ENCODE peak calls at places on chromosomes 11 and 22, in nine cellular contexts. Z is SJSA1; P is HCT116; F is psoas muscle; G is A549; Q is tibial nerve; V is CD4-positive, alpha-beta memory T cell; O is CD8-positive, alpha-beta memory T cell; D is cardiac muscle cell. L is an unnamed sample.

GRCh38 chr11:57798905-57799559 is 37.4 kb downstream of the CTNND1 start:
- DNase-seq in Z (no peak), P (peak; percentile 94), F (no peak), G (peak; percentile 67), Q (no peak), V (no peak), O (no peak), D (peak; percentile 66), L (no peak)

GRCh38 chr11:35141538-35141937 is 2.6 kb downstream of the CD44 start:
- DNase-seq in Z (no peak), P (no peak), F (peak; percentile 53), G (no peak), Q (peak; percentile 32), V (no peak), O (no peak), D (no peak), L (peak; percentile 79)

GRCh38 chr11:107705027-107705426 is 6.8 kb downstream of the SLN start:
- DNase-seq in Z (peak; percentile 40), P (no peak), F (no peak), G (peak; percentile 62), Q (no peak), V (no peak), O (no peak), D (peak; percentile 83), L (no peak)

GRCh38 chr11:66112640-66113098 is 42.6 kb downstream of the PACS1 start:
- DNase-seq in Z (no peak), P (no peak), F (no peak), G (peak; percentile 70), Q (no peak), V (no peak), O (no peak), D (peak; percentile 84), L (no peak)

GRCh38 chr11:94379619-94380018 is 21.6 kb downstream of the GPR83 start:
- DNase-seq in Z (no peak), P (no peak), F (no peak), G (no peak), Q (no peak), V (no peak), O (no peak), D (no peak), L (no peak)

GRCh38 chr11:128688031-128688713 is 5.7 kb upstream of the FLI1 start:
- DNase-seq in Z (no peak), P (no peak), F (no peak), G (no peak), Q (no peak), V (no peak), O (no peak), D (no peak), L (no peak)

GRCh38 chr11:134270250-134270714 is 5.9 kb upstream of the GLB1L3 start:
- DNase-seq in Z (no peak), P (peak; percentile 22), F (no peak), G (no peak), Q (no peak), V (peak; percentile 42), O (peak; percentile 31), D (no peak), L (no peak)

GRCh38 chr11:2564588-2565440 is 120.0 kb downstream of the KCNQ1 start:
- DNase-seq in Z (no peak), P (no peak), F (peak; percentile 43), G (no peak), Q (peak; percentile 8), V (no peak), O (no peak), D (no peak), L (no peak)

DNA sequence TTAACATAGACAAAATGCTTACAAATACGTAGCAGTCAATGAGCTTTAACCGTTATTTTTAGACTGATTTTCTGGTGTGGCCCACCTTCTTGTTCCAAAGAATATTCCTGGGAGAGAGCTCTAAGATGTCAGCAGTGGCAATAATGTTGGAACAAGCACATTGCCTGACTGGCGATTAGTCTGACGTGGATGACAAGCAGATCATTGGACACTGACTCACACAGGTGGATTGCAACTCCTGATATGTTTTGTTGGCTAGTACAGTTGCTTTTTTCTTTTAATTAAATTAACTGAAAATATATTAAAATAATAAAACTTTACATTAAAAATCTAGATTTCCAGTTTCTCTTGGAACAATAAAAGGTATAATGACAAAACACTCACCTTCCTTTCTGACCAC is 78.0 kb downstream of the TENM4 start:
- DNase-seq in Z (no peak), P (no peak), F (no peak), G (no peak), Q (no peak), V (no peak), O (no peak), D (no peak), L (no peak)
- H3K4me3 ChIP-seq in Z (no peak overlapping the region), P (no peak overlapping the region), F (no peak overlapping the region), G (no peak overlapping the region), Q (no peak overlapping the region), V (no peak overlapping the region), O (no peak overlapping the region), D (no peak overlapping the region), L (no peak overlapping the region)

GRCh38 chr11:120342226-120342625 is 6.0 kb downstream of the ARHGEF12 start:
- DNase-seq in Z (no peak), P (no peak), F (no peak), G (no peak), Q (no peak), V (no peak), O (no peak), D (no peak), L (no peak)
- H3K4me1 ChIP-seq in Z (peaks cover 21% of the 10 kb centered on the region), P (peaks cover 72% of the 10 kb centered on the region), F (peaks cover 75% of the 10 kb centered on the region), G (peaks cover 36% of the 10 kb centered on the region), Q (peaks cover 54% of the 10 kb centered on the region), V (peaks cover 54% of the 10 kb centered on the region), O (peaks cover 39% of the 10 kb centered on the region), D (peaks cover 75% of the 10 kb centered on the region), L (peaks cover 42% of the 10 kb centered on the region)

GRCh38 chr11:1459219-1459575 is 27.4 kb downstream of the MOB2 start:
- DNase-seq in Z (no peak), P (no peak), F (no peak), G (no peak), Q (no peak), V (no peak), O (no peak), D (no peak), L (no peak)
- H3K4me3 ChIP-seq in Z (no peak overlapping the region), P (no peak overlapping the region), F (no peak overlapping the region), G (no peak overlapping the region), Q (peak overlapping the region; percentile 36), V (no peak overlapping the region), O (no peak overlapping the region), D (no peak overlapping the region), L (no peak overlapping the region)

DNA sequence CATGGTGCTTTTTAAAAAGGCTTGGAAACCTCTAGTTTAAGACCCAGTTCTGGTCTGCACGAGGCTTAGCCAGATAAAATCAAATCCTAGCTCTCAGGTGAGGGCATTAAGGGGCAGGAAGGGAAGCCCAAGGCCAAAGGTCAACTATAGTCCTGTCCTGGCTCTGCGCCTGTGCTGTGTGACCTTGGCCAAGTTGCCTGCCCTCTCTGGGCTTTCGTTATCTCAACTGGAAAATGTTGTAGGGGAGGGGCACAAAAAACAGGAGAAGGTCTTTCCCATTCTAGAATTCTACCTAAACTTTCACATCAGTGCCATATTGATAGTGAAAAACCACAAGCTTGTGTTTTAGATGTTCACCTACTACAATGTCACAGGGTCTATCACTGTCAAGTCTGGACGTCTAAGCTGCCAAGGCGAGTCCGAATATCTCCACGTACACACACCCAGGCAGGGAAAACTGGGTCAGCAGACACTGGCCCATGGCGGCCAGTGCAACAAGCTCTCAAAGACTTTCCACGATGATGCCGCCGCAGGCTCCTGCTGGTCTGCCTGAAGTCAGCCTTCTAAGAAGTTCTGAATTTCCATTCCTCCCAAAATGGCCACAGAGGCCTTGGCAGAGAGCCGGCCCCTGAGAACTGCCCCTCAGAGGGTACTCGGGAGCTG is 18.0 kb downstream of the MN1 start:
- DNase-seq in Z (no peak), P (no peak), F (no peak), G (no peak), Q (no peak), V (no peak), O (no peak), D (no peak), L (no peak)
- H3K4me1 ChIP-seq in Z (peaks cover 6% of the 10 kb centered on the region), P (no peaks in the 10 kb centered on the region), F (peaks cover 51% of the 10 kb centered on the region), G (no peaks in the 10 kb centered on the region), Q (no peaks in the 10 kb centered on the region), V (no peaks in the 10 kb centered on the region), O (no peaks in the 10 kb centered on the region), D (peaks cover 38% of the 10 kb centered on the region), L (no peaks in the 10 kb centered on the region)

GRCh38 chr22:35230839-35231584 is 26.3 kb upstream of the HMGXB4 start:
- DNase-seq in Z (no peak), P (peak; percentile 50), F (no peak), G (peak; percentile 48), Q (no peak), V (no peak), O (no peak), D (no peak), L (no peak)
- H3K4me3 ChIP-seq in Z (peak overlapping the region; percentile 18), P (peak overlapping the region; percentile 64), F (no peak overlapping the region), G (peak overlapping the region; percentile 32), Q (no peak overlapping the region), V (no peak overlapping the region), O (no peak overlapping the region), D (no peak overlapping the region), L (no peak overlapping the region)

DNA sequence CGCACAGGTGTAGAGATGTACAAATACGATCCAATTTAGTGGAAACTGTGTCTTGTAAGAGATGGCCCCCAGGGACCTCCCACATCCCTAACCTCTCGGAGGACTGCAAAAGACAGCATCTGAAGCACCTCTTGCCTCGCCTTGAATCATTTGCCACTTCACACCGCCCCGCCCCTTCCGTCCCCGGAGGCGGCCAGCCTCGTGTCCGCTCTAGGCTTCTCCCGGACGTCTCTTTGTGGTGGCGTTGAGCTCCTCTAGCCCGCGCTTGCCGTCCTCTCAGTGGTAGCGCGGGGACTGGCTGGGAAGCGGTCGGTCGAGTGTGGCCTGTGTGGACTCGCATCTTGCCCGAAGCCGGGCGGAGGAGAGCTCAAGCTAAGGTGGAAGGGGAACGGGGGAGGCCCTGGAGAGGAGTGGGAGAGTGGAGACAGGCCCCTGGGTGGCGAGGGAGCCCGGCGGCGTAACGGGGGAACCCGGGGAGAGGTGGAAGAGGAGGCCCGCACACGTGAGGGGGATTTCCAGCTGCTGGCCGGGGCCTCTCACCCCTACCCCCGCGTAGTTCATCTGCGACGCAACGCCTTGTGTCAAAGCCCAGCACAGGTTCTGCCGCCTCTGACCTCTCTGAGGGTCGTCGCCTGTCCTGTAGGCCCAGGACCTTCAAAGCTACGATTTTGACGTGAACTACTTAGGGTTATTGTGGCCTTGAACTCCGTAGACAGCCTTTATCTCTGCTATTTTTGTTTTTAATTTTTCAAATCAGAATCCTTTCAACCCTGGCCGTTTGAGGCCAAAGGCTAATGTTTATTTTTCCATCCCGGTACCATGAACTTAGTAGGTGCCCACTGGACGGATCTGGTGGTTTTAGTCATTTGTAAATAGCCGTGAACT is at the start of gene ARL14EP:
- DNase-seq in Z (peak; percentile 92), P (peak; percentile 93), F (peak; percentile 95), G (peak; percentile 98), Q (peak; percentile 81), V (peak; percentile 90), O (peak; percentile 87), D (peak; percentile 99), L (peak; percentile 96)
- H3K4me1 ChIP-seq in Z (peaks cover 9% of the 10 kb centered on the region), P (peaks cover 12% of the 10 kb centered on the region), F (peaks cover 19% of the 10 kb centered on the region), G (peaks cover 16% of the 10 kb centered on the region), Q (peaks cover 10% of the 10 kb centered on the region), V (peaks cover 50% of the 10 kb centered on the region), O (peaks cover 48% of the 10 kb centered on the region), D (peaks cover 14% of the 10 kb centered on the region), L (peaks cover 12% of the 10 kb centered on the region)

DNA sequence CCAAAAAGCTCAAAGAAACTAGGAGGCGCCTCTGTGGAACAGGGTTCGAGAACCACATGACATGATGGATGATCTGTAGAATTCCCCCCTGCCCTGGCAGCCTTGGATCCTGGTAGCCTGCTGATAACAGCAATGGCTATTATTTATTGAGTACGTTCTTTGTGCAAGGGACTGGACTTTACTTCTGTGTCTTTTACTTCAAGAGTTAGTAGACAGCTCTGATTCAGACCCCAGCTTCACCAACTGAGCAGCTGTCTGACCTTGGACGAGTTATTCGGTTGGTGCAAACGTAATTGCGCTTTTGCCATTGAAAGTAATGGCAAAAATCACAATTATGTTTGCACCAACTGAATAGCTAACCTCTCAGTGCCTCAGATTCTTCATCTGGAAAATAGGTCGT is 108.9 kb downstream of the TIMP3 start:
- DNase-seq in Z (no peak), P (no peak), F (no peak), G (no peak), Q (no peak), V (no peak), O (no peak), D (no peak), L (no peak)
- H3K4me3 ChIP-seq in Z (no peak overlapping the region), P (no peak overlapping the region), F (no peak overlapping the region), G (no peak overlapping the region), Q (no peak overlapping the region), V (no peak overlapping the region), O (no peak overlapping the region), D (no peak overlapping the region), L (no peak overlapping the region)

L was measured in upper lobe of right lung.